ENCODE peak calls at places on chromosomes 2 and 18, in four cellular contexts. B is kidney glomerular epithelial cell; C is CD8-positive, alpha-beta memory T cell; Z is progenitor cell of endocrine pancreas. V is an unnamed sample.

GRCh38 chr2:180907731-180908130 is 72.7 kb upstream of the UBE2E3 start:
- DNase-seq in C (no peak), Z (no peak), B (peak), V (no peak)

GRCh38 chr18:22558945-22559385 is 141.2 kb upstream of the CTAGE1 start:
- DNase-seq in C (no peak), Z (peak), B (peak), V (no peak)

GRCh38 chr2:102342888-102343287 is 12.7 kb upstream of the IL18R1 start:
- DNase-seq in C (no peak), Z (no peak), B (no peak), V (no peak)

GRCh38 chr2:121128741-121129659 is 156.0 kb downstream of the TFCP2L1 start:
- DNase-seq in Z (peak), C (no peak), B (peak), V (no peak)

GRCh38 chr2:240626531-240627300 is 1.4 kb downstream of the GPR35 start:
- DNase-seq in B (no peak), Z (no peak), C (no peak), V (no peak)

GRCh38 chr2:160358051-160358450 is 135.6 kb downstream of the RBMS1 start:
- DNase-seq in B (no peak), Z (no peak), C (no peak), V (no peak)

GRCh38 chr2:119864318-119864717 is 104.6 kb downstream of the PTPN4 start:
- DNase-seq in Z (no peak), C (no peak), B (no peak), V (no peak)

GRCh38 chr2:111522231-111522768 is 361.7 kb downstream of the ANAPC1 start:
- DNase-seq in Z (no peak), C (no peak), B (no peak), V (no peak)

GRCh38 chr2:11667194-11667593 is 2.8 kb downstream of the NTSR2 start:
- DNase-seq in Z (no peak), B (no peak), C (no peak), V (no peak)

GRCh38 chr2:7209776-7210555 is 292.8 kb downstream of the RNF144A start:
- DNase-seq in B (peak), Z (no peak), C (no peak), V (no peak)

GRCh38 chr2:216799873-216800421 is 59.9 kb downstream of the TNP1 start:
- DNase-seq in C (no peak), B (peak), Z (no peak), V (no peak)

GRCh38 chr2:167595021-167595420 is 652.4 kb downstream of the STK39 start:
- DNase-seq in Z (no peak), C (no peak), B (no peak), V (no peak)

GRCh38 chr2:86036790-86037138 is 68.9 kb downstream of the POLR1A start:
- DNase-seq in B (no peak), Z (no peak), C (no peak), V (no peak)

GRCh38 chr18:48996041-48996440 is 45.3 kb upstream of the SMAD7 start:
- DNase-seq in Z (no peak), C (no peak), B (no peak), V (no peak)

GRCh38 chr2:30683240-30683956 is 123.8 kb downstream of the CAPN13 start:
- DNase-seq in B (no peak), Z (no peak), C (no peak), V (no peak)

GRCh38 chr2:191018663-191019119 is 4.7 kb upstream of the STAT1 start:
- DNase-seq in Z (no peak), C (no peak), B (peak), V (no peak)